ENCODE peak calls at places on chromosomes 1 and 21, in six cellular contexts. One of them, this sample, is unnamed.

GRCh38 chr1:240282061-240282830 is 190.6 kb downstream of the FMN2 start:
- DNase-seq in tibial artery: no peak
- DNase-seq in Panc1: no peak
- DNase-seq in A673: no peak
- DNase-seq in HL-60: no peak
- DNase-seq in AG10803: peak; percentile 60
- DNase-seq in this sample: no peak

GRCh38 chr1:40153073-40153770 is 8.0 kb upstream of the RLF start:
- DNase-seq in AG10803: peak; percentile 71
- DNase-seq in tibial artery: no peak
- DNase-seq in Panc1: peak; percentile 59
- DNase-seq in A673: peak; percentile 71
- DNase-seq in HL-60: peak; percentile 75
- DNase-seq in this sample: peak; percentile 83

GRCh38 chr1:225866061-225866844 is 15.9 kb downstream of the TMEM63A start:
- DNase-seq in AG10803: peak; percentile 35
- DNase-seq in tibial artery: no peak
- DNase-seq in Panc1: no peak
- DNase-seq in HL-60: peak; percentile 71
- DNase-seq in A673: peak; percentile 70
- DNase-seq in this sample: no peak

GRCh38 chr1:101131239-101131924 is 105.4 kb upstream of the S1PR1 start:
- DNase-seq in AG10803: no peak
- DNase-seq in A673: no peak
- DNase-seq in HL-60: no peak
- DNase-seq in tibial artery: no peak
- DNase-seq in Panc1: no peak
- DNase-seq in this sample: no peak

GRCh38 chr1:39173995-39174380 is 30.5 kb upstream of the MACF1 start:
- DNase-seq in A673: no peak
- DNase-seq in tibial artery: no peak
- DNase-seq in Panc1: no peak
- DNase-seq in AG10803: no peak
- DNase-seq in HL-60: no peak
- DNase-seq in this sample: no peak

GRCh38 chr1:27567183-27567526 is 36.8 kb downstream of the AHDC1 start:
- DNase-seq in HL-60: no peak
- DNase-seq in tibial artery: no peak
- DNase-seq in Panc1: no peak
- DNase-seq in AG10803: no peak
- DNase-seq in A673: no peak
- DNase-seq in this sample: no peak

GRCh38 chr21:43893536-43894205 is 28.6 kb downstream of the AGPAT3 start:
- DNase-seq in A673: peak; percentile 40
- DNase-seq in HL-60: no peak
- DNase-seq in tibial artery: no peak
- DNase-seq in AG10803: no peak
- DNase-seq in Panc1: no peak
- DNase-seq in this sample: peak; percentile 82

GRCh38 chr1:169207825-169208520 is 101.5 kb downstream of the ATP1B1 start:
- DNase-seq in tibial artery: no peak
- DNase-seq in HL-60: no peak
- DNase-seq in Panc1: no peak
- DNase-seq in A673: no peak
- DNase-seq in AG10803: peak; percentile 62
- DNase-seq in this sample: no peak

GRCh38 chr1:68442822-68443556 is 6.8 kb downstream of the RPE65 start:
- DNase-seq in AG10803: peak; percentile 58
- DNase-seq in A673: peak; percentile 79
- DNase-seq in HL-60: peak; percentile 6
- DNase-seq in Panc1: peak; percentile 48
- DNase-seq in tibial artery: peak; percentile 22
- DNase-seq in this sample: peak; percentile 42

GRCh38 chr1:69029649-69030048 is 532.8 kb upstream of the DEPDC1 start:
- DNase-seq in AG10803: no peak
- DNase-seq in Panc1: no peak
- DNase-seq in HL-60: no peak
- DNase-seq in A673: no peak
- DNase-seq in tibial artery: no peak
- DNase-seq in this sample: no peak

GRCh38 chr1:197200468-197200899 is 54.0 kb upstream of the ASPM start:
- DNase-seq in tibial artery: peak; percentile 38
- DNase-seq in A673: no peak
- DNase-seq in Panc1: no peak
- DNase-seq in AG10803: peak; percentile 35
- DNase-seq in HL-60: no peak
- DNase-seq in this sample: no peak

GRCh38 chr21:38343691-38344090 is 86.9 kb downstream of the KCNJ15 start:
- DNase-seq in AG10803: no peak
- DNase-seq in HL-60: no peak
- DNase-seq in A673: no peak
- DNase-seq in tibial artery: peak; percentile 93
- DNase-seq in Panc1: no peak
- DNase-seq in this sample: no peak

GRCh38 chr1:39545531-39545930 is 31.1 kb downstream of the PABPC4 start:
- DNase-seq in tibial artery: no peak
- DNase-seq in Panc1: no peak
- DNase-seq in HL-60: no peak
- DNase-seq in AG10803: no peak
- DNase-seq in A673: no peak
- DNase-seq in this sample: no peak

GRCh38 chr1:85628791-85629531 is 48.4 kb downstream of the CCN1 start:
- DNase-seq in A673: peak; percentile 83
- DNase-seq in AG10803: peak; percentile 93
- DNase-seq in HL-60: no peak
- DNase-seq in tibial artery: peak; percentile 42
- DNase-seq in Panc1: peak; percentile 95
- DNase-seq in this sample: no peak

GRCh38 chr1:59664167-59664566 is 150.6 kb upstream of the HOOK1 start:
- DNase-seq in tibial artery: no peak
- DNase-seq in Panc1: no peak
- DNase-seq in AG10803: no peak
- DNase-seq in HL-60: no peak
- DNase-seq in A673: no peak
- DNase-seq in this sample: no peak

GRCh38 chr1:27600500-27601175 is 3.3 kb downstream of the AHDC1 start:
- DNase-seq in tibial artery: no peak
- DNase-seq in AG10803: no peak
- DNase-seq in A673: peak; percentile 76
- DNase-seq in HL-60: no peak
- DNase-seq in Panc1: no peak
- DNase-seq in this sample: no peak

GRCh38 chr1:92480813-92481597 is 5.7 kb downstream of the GFI1 start:
- DNase-seq in AG10803: no peak
- DNase-seq in tibial artery: no peak
- DNase-seq in A673: no peak
- DNase-seq in HL-60: no peak
- DNase-seq in Panc1: no peak
- DNase-seq in this sample: no peak

GRCh38 chr1:171645553-171646336 is 6.7 kb downstream of the MYOC start:
- DNase-seq in HL-60: no peak
- DNase-seq in A673: no peak
- DNase-seq in Panc1: no peak
- DNase-seq in AG10803: peak; percentile 91
- DNase-seq in tibial artery: peak; percentile 82
- DNase-seq in this sample: no peak

GRCh38 chr1:228299901-228300300 is 92.1 kb downstream of the OBSCN start:
- DNase-seq in A673: no peak
- DNase-seq in Panc1: no peak
- DNase-seq in HL-60: no peak
- DNase-seq in tibial artery: no peak
- DNase-seq in AG10803: no peak
- DNase-seq in this sample: no peak

GRCh38 chr1:21126324-21126723 is 50.4 kb downstream of the EIF4G3 start:
- DNase-seq in AG10803: no peak
- DNase-seq in HL-60: no peak
- DNase-seq in A673: no peak
- DNase-seq in Panc1: no peak
- DNase-seq in tibial artery: no peak
- DNase-seq in this sample: no peak

GRCh38 chr1:91548382-91549040 is 47.9 kb downstream of the CDC7 start:
- DNase-seq in HL-60: no peak
- DNase-seq in Panc1: no peak
- DNase-seq in AG10803: no peak
- DNase-seq in A673: no peak
- DNase-seq in tibial artery: no peak
- DNase-seq in this sample: peak; percentile 16

GRCh38 chr1:151944110-151944858 is 35.0 kb upstream of the THEM4 start:
- DNase-seq in AG10803: peak; percentile 17
- DNase-seq in HL-60: peak; percentile 45
- DNase-seq in Panc1: no peak
- DNase-seq in A673: no peak
- DNase-seq in tibial artery: no peak
- DNase-seq in this sample: no peak

GRCh38 chr1:12276225-12276624 is 46.4 kb downstream of the VPS13D start:
- DNase-seq in tibial artery: no peak
- DNase-seq in AG10803: peak; percentile 53
- DNase-seq in A673: peak; percentile 22
- DNase-seq in HL-60: no peak
- DNase-seq in Panc1: no peak
- DNase-seq in this sample: peak; percentile 62

GRCh38 chr1:31478167-31478566 is 65.2 kb downstream of the SERINC2 start:
- DNase-seq in Panc1: no peak
- DNase-seq in tibial artery: no peak
- DNase-seq in A673: no peak
- DNase-seq in AG10803: no peak
- DNase-seq in HL-60: no peak
- DNase-seq in this sample: no peak

GRCh38 chr1:202434059-202434458 is 85.6 kb downstream of the PPP1R12B start:
- DNase-seq in AG10803: no peak
- DNase-seq in Panc1: no peak
- DNase-seq in HL-60: no peak
- DNase-seq in tibial artery: no peak
- DNase-seq in A673: no peak
- DNase-seq in this sample: no peak
- TF ChIP-seq CTCF in AG10803: no peak
- TF ChIP-seq CTCF in Panc1: no peak
- TF ChIP-seq CTCF in HL-60: no peak
- TF ChIP-seq CTCF in tibial artery: no peak
- TF ChIP-seq CTCF in A673: no peak
- TF ChIP-seq CTCF in this sample: no peak

GRCh38 chr1:167630568-167631385 is 745 bp downstream of the RCSD1 start:
- DNase-seq in Panc1: no peak
- DNase-seq in HL-60: peak; percentile 65
- DNase-seq in A673: no peak
- DNase-seq in tibial artery: no peak
- DNase-seq in AG10803: no peak
- DNase-seq in this sample: peak; percentile 83

GRCh38 chr1:167633258-167633944 is 3.4 kb downstream of the RCSD1 start:
- DNase-seq in AG10803: no peak
- DNase-seq in tibial artery: no peak
- DNase-seq in HL-60: no peak
- DNase-seq in Panc1: no peak
- DNase-seq in A673: no peak
- DNase-seq in this sample: no peak

GRCh38 chr1:167631987-167632680 is 2.1 kb downstream of the RCSD1 start:
- DNase-seq in HL-60: peak; percentile 68
- DNase-seq in tibial artery: no peak
- DNase-seq in Panc1: no peak
- DNase-seq in A673: no peak
- DNase-seq in AG10803: no peak
- DNase-seq in this sample: peak; percentile 64

GRCh38 chr1:167629681-167630567 is at the start of gene RCSD1:
- DNase-seq in Panc1: no peak
- DNase-seq in HL-60: peak; percentile 62
- DNase-seq in A673: no peak
- DNase-seq in AG10803: no peak
- DNase-seq in tibial artery: no peak
- DNase-seq in this sample: peak; percentile 88

DNA sequence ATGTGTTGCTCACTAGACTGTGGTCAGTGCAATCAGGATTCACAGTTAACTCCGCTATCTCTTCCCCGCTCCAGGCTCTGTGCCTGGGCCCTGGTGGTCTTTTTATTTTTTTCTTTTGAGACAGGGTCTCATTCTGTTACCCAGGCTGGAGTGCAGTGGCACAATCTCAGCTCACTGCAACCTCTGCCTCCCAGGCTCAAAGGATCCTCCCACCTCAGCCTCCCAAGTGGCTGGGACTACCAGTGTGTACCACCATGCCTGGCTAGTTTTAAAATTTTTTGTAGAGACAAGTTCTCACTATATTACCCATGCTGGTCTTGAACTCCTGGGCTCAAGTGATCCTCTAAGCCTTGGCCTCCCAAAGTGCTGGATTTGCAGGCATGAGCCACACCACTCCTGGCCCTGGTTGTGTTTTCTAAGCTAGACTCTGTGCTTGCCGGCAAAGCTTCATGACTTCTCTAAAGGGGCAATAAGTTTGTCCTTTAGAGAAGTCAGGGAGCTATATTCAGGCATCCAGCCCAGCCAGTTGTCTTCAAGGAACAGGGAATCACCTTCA is 1.4 kb downstream of the RCSD1 start:
- DNase-seq in Panc1: no peak
- DNase-seq in tibial artery: no peak
- DNase-seq in A673: no peak
- DNase-seq in HL-60: no peak
- DNase-seq in AG10803: no peak
- DNase-seq in this sample: no peak
- H3K4me3 ChIP-seq in Panc1: no peak overlapping the region
- H3K4me3 ChIP-seq in tibial artery: peak overlapping the region; percentile 57
- H3K4me3 ChIP-seq in A673: no peak overlapping the region
- H3K4me3 ChIP-seq in HL-60: peak overlapping the region; percentile 65
- H3K4me3 ChIP-seq in AG10803: no peak overlapping the region
- H3K4me3 ChIP-seq in this sample: peak overlapping the region; percentile 94

GRCh38 chr1:160118928-160119327 is 3.4 kb downstream of the ATP1A2 start:
- DNase-seq in tibial artery: no peak
- DNase-seq in HL-60: no peak
- DNase-seq in Panc1: no peak
- DNase-seq in AG10803: no peak
- DNase-seq in A673: no peak
- DNase-seq in this sample: no peak
- TF ChIP-seq CTCF in tibial artery: no peak
- TF ChIP-seq CTCF in HL-60: no peak
- TF ChIP-seq CTCF in Panc1: no peak
- TF ChIP-seq CTCF in AG10803: no peak
- TF ChIP-seq CTCF in A673: no peak
- TF ChIP-seq CTCF in this sample: no peak

GRCh38 chr1:180597520-180597919 is 34.3 kb upstream of the XPR1 start:
- DNase-seq in AG10803: no peak
- DNase-seq in HL-60: no peak
- DNase-seq in Panc1: no peak
- DNase-seq in A673: no peak
- DNase-seq in tibial artery: no peak
- DNase-seq in this sample: no peak

GRCh38 chr1:180595966-180596365 is 35.9 kb upstream of the XPR1 start:
- DNase-seq in tibial artery: no peak
- DNase-seq in A673: no peak
- DNase-seq in HL-60: no peak
- DNase-seq in AG10803: no peak
- DNase-seq in Panc1: no peak
- DNase-seq in this sample: no peak

GRCh38 chr1:180600301-180600700 is 31.5 kb upstream of the XPR1 start:
- DNase-seq in tibial artery: no peak
- DNase-seq in HL-60: no peak
- DNase-seq in AG10803: no peak
- DNase-seq in A673: no peak
- DNase-seq in Panc1: no peak
- DNase-seq in this sample: no peak

GRCh38 chr1:180601512-180601911 is 30.3 kb upstream of the XPR1 start:
- DNase-seq in A673: no peak
- DNase-seq in AG10803: no peak
- DNase-seq in Panc1: no peak
- DNase-seq in HL-60: no peak
- DNase-seq in tibial artery: no peak
- DNase-seq in this sample: no peak

GRCh38 chr1:180598333-180598979 is 33.4 kb upstream of the XPR1 start:
- DNase-seq in A673: no peak
- DNase-seq in HL-60: no peak
- DNase-seq in tibial artery: no peak
- DNase-seq in Panc1: no peak
- DNase-seq in AG10803: no peak
- DNase-seq in this sample: no peak
- H3K4me3 ChIP-seq in A673: no peak overlapping the region
- H3K4me3 ChIP-seq in HL-60: no peak overlapping the region
- H3K4me3 ChIP-seq in tibial artery: no peak overlapping the region
- H3K4me3 ChIP-seq in Panc1: no peak overlapping the region
- H3K4me3 ChIP-seq in AG10803: no peak overlapping the region
- H3K4me3 ChIP-seq in this sample: no peak overlapping the region

This sample was measured in GM12865.